ENCODE peak calls at places on chromosomes 6 and 20, in seven cellular contexts. One of them, this sample, is unnamed. For H3K4me1, the result is how much of the 10 kb centered on the place peaks cover.

GRCh38 chr6:168125429-168126001 is 46.5 kb upstream of the FRMD1 start:
- DNase-seq in esophagus squamous epithelium: no peak
- DNase-seq in H1: no peak
- DNase-seq in GM23248: no peak
- DNase-seq in OCI-LY7: no peak
- DNase-seq in A549: no peak
- DNase-seq in endodermal cell: peak
- DNase-seq in this sample: no peak

GRCh38 chr20:57264908-57265648 is 1.4 kb downstream of the BMP7 start:
- DNase-seq in esophagus squamous epithelium: no peak
- DNase-seq in H1: no peak
- DNase-seq in GM23248: no peak
- DNase-seq in OCI-LY7: peak
- DNase-seq in A549: no peak
- DNase-seq in endodermal cell: no peak
- DNase-seq in this sample: no peak

GRCh38 chr6:109434456-109434855 is 6.0 kb downstream of the PPIL6 start:
- DNase-seq in esophagus squamous epithelium: no peak
- DNase-seq in H1: no peak
- DNase-seq in GM23248: no peak
- DNase-seq in OCI-LY7: no peak
- DNase-seq in A549: no peak
- DNase-seq in endodermal cell: no peak
- DNase-seq in this sample: no peak

GRCh38 chr6:64483956-64484499 is 848.4 kb downstream of the PHF3 start:
- DNase-seq in esophagus squamous epithelium: no peak
- DNase-seq in H1: no peak
- DNase-seq in GM23248: no peak
- DNase-seq in OCI-LY7: no peak
- DNase-seq in A549: no peak
- DNase-seq in endodermal cell: no peak
- DNase-seq in this sample: no peak

GRCh38 chr6:111761783-111762312 is 111.4 kb downstream of the FYN start:
- DNase-seq in esophagus squamous epithelium: no peak
- DNase-seq in H1: no peak
- DNase-seq in GM23248: no peak
- DNase-seq in OCI-LY7: peak
- DNase-seq in A549: no peak
- DNase-seq in endodermal cell: no peak
- DNase-seq in this sample: peak

GRCh38 chr20:9930142-9930541 is 91.3 kb upstream of the PAK5 start:
- DNase-seq in esophagus squamous epithelium: no peak
- DNase-seq in H1: no peak
- DNase-seq in GM23248: no peak
- DNase-seq in OCI-LY7: no peak
- DNase-seq in A549: no peak
- DNase-seq in endodermal cell: no peak
- DNase-seq in this sample: no peak

GRCh38 chr6:135224037-135224647 is 43.0 kb downstream of the MYB start:
- DNase-seq in esophagus squamous epithelium: no peak
- DNase-seq in H1: no peak
- DNase-seq in GM23248: no peak
- DNase-seq in OCI-LY7: no peak
- DNase-seq in A549: no peak
- DNase-seq in endodermal cell: no peak
- DNase-seq in this sample: no peak

GRCh38 chr6:92977018-92977417 is 442.3 kb downstream of the EPHA7 start:
- DNase-seq in esophagus squamous epithelium: no peak
- DNase-seq in H1: no peak
- DNase-seq in GM23248: no peak
- DNase-seq in OCI-LY7: no peak
- DNase-seq in A549: no peak
- DNase-seq in endodermal cell: no peak
- DNase-seq in this sample: no peak

GRCh38 chr20:53578492-53579222 is 15.0 kb downstream of the ZNF217 start:
- DNase-seq in esophagus squamous epithelium: peak
- DNase-seq in H1: no peak
- DNase-seq in GM23248: peak
- DNase-seq in OCI-LY7: peak
- DNase-seq in A549: peak
- DNase-seq in endodermal cell: peak
- DNase-seq in this sample: peak

GRCh38 chr6:166202321-166202733 is 34.7 kb upstream of the TBXT start:
- DNase-seq in esophagus squamous epithelium: no peak
- DNase-seq in H1: no peak
- DNase-seq in GM23248: no peak
- DNase-seq in OCI-LY7: peak
- DNase-seq in A549: no peak
- DNase-seq in endodermal cell: no peak
- DNase-seq in this sample: no peak

GRCh38 chr20:17928633-17929311 is 39.8 kb downstream of the SNX5 start:
- DNase-seq in esophagus squamous epithelium: no peak
- DNase-seq in H1: no peak
- DNase-seq in GM23248: no peak
- DNase-seq in OCI-LY7: no peak
- DNase-seq in A549: no peak
- DNase-seq in endodermal cell: peak
- DNase-seq in this sample: no peak

GRCh38 chr6:44538841-44539240 is 151.3 kb downstream of the CDC5L start:
- DNase-seq in esophagus squamous epithelium: no peak
- DNase-seq in H1: no peak
- DNase-seq in GM23248: no peak
- DNase-seq in OCI-LY7: no peak
- DNase-seq in A549: no peak
- DNase-seq in endodermal cell: no peak
- DNase-seq in this sample: no peak

GRCh38 chr6:11974089-11974488 is 38.0 kb upstream of the HIVEP1 start:
- DNase-seq in esophagus squamous epithelium: no peak
- DNase-seq in H1: no peak
- DNase-seq in GM23248: peak
- DNase-seq in OCI-LY7: no peak
- DNase-seq in A549: no peak
- DNase-seq in endodermal cell: no peak
- DNase-seq in this sample: peak

GRCh38 chr6:26401389-26401986 is 587 bp upstream of the BTN3A1 start:
- DNase-seq in esophagus squamous epithelium: no peak
- DNase-seq in H1: no peak
- DNase-seq in GM23248: no peak
- DNase-seq in OCI-LY7: peak
- DNase-seq in A549: no peak
- DNase-seq in endodermal cell: no peak
- DNase-seq in this sample: no peak

DNA sequence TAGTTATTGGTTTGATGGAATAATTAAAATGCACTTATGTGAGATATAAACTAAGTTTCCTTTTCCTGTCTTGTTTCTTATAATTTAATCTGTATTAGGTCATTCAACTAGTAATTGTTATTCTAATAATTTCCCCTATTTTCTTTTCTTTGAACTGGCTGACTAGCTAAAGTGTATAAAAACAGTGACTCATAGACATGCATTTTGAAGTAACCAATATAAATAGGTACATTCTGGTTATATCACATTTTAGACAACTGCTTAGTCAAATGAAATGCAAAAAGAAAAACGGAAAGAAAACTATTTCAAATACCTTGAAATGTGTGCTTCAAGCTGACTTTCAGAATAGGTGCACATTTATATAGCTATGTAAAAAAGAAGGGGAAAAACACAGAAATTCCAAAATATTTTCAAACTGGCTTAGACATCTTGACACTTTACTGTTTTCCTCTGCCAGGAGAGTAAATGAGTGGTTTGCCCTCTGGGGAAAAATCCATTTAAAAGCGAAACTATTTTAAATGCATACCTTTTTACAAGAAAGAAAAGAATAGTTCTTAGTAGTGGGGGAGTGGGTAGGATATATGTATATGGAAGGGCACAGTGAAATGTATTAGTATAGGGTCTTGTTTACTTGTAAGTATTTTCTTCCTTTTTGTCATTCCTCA is 28.3 kb downstream of the KCNQ5 start:
- DNase-seq in esophagus squamous epithelium: no peak
- DNase-seq in H1: no peak
- DNase-seq in GM23248: peak
- DNase-seq in OCI-LY7: no peak
- DNase-seq in A549: no peak
- DNase-seq in endodermal cell: no peak
- DNase-seq in this sample: no peak
- H3K4me3 ChIP-seq in esophagus squamous epithelium: no peak
- H3K4me3 ChIP-seq in H1: no peak
- H3K4me3 ChIP-seq in GM23248: peak
- H3K4me3 ChIP-seq in OCI-LY7: no peak
- H3K4me3 ChIP-seq in A549: no peak
- H3K4me3 ChIP-seq in endodermal cell: no peak
- H3K4me3 ChIP-seq in this sample: no peak

DNA sequence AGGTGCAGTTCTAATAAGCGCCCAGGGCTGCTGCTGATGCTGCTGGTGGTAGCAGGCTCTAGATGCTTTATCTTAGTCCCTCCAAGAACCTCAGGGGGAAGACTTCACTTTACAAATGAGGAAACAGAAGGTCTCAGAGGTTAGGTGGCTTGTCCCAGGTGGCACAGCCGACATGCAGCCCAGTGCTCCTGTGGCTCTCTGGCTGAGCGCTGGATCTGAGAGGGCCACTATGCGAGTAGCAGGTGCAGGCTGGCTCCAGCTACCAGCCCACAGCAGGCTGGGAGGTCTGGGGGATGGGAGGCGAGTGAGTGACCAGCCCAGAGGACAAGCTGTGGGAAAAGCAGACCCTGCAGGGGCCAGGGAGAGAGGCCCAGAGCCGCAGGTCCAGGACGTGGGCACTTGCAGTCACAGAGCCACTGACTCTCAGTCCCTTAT is 90.9 kb downstream of the PRND start:
- DNase-seq in esophagus squamous epithelium: no peak
- DNase-seq in H1: no peak
- DNase-seq in GM23248: no peak
- DNase-seq in OCI-LY7: peak
- DNase-seq in A549: no peak
- DNase-seq in endodermal cell: no peak
- DNase-seq in this sample: no peak
- H3K4me1 ChIP-seq in esophagus squamous epithelium: under half
- H3K4me1 ChIP-seq in H1: under half
- H3K4me1 ChIP-seq in GM23248: under half
- H3K4me1 ChIP-seq in OCI-LY7: half or more
- H3K4me1 ChIP-seq in A549: under half
- H3K4me1 ChIP-seq in endodermal cell: under half
- H3K4me1 ChIP-seq in this sample: under half

GRCh38 chr20:56222201-56222600 is 26.3 kb upstream of the MC3R start:
- DNase-seq in esophagus squamous epithelium: no peak
- DNase-seq in H1: no peak
- DNase-seq in GM23248: peak
- DNase-seq in OCI-LY7: no peak
- DNase-seq in A549: no peak
- DNase-seq in endodermal cell: no peak
- DNase-seq in this sample: no peak

GRCh38 chr20:56217820-56218219 is 30.7 kb upstream of the MC3R start:
- DNase-seq in esophagus squamous epithelium: no peak
- DNase-seq in H1: no peak
- DNase-seq in GM23248: no peak
- DNase-seq in OCI-LY7: no peak
- DNase-seq in A549: no peak
- DNase-seq in endodermal cell: peak
- DNase-seq in this sample: no peak

GRCh38 chr20:56222945-56223344 is 25.6 kb upstream of the MC3R start:
- DNase-seq in esophagus squamous epithelium: no peak
- DNase-seq in H1: no peak
- DNase-seq in GM23248: peak
- DNase-seq in OCI-LY7: no peak
- DNase-seq in A549: no peak
- DNase-seq in endodermal cell: no peak
- DNase-seq in this sample: no peak

GRCh38 chr20:56223352-56223751 is 25.2 kb upstream of the MC3R start:
- DNase-seq in esophagus squamous epithelium: no peak
- DNase-seq in H1: no peak
- DNase-seq in GM23248: no peak
- DNase-seq in OCI-LY7: no peak
- DNase-seq in A549: no peak
- DNase-seq in endodermal cell: no peak
- DNase-seq in this sample: no peak
- H3K27ac ChIP-seq in esophagus squamous epithelium: peak
- H3K27ac ChIP-seq in H1: no peak
- H3K27ac ChIP-seq in GM23248: no peak
- H3K27ac ChIP-seq in OCI-LY7: no peak
- H3K27ac ChIP-seq in A549: no peak
- H3K27ac ChIP-seq in endodermal cell: no peak
- H3K27ac ChIP-seq in this sample: no peak

DNA sequence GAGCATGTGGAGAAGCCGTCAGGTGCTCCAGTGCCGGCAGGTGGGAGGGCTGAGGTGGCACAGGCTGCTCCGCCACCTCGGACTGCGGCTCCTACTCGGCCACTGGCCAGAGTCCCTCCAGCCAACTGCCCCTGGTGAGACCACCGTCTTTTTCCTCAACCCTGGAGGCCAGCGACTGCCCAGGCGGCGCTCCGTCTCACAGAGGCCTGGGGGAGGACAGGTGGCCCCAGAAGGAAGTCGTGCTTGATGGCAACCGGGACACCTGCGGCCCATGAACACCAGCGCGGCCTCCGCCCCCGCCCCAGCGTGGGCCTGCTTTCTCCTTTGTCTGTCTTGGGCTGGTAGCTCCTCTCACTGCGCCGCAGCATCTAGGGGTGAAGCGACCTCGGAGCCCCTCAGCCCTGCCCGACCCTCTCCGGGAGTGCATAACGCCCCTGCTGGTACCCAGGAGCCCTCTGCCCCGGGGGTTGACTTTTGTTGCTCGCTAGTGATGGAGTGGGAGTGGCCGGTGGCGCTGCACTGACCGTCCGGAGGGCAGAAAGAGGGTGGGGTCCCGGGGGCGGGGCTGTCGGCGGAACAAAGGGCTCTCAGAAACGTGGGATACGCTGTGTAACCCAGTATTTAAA is 706 bp upstream of the TUBB2B start:
- DNase-seq in esophagus squamous epithelium: no peak
- DNase-seq in H1: no peak
- DNase-seq in GM23248: no peak
- DNase-seq in OCI-LY7: no peak
- DNase-seq in A549: no peak
- DNase-seq in endodermal cell: peak
- DNase-seq in this sample: no peak
- H3K4me3 ChIP-seq in esophagus squamous epithelium: no peak
- H3K4me3 ChIP-seq in H1: peak
- H3K4me3 ChIP-seq in GM23248: peak
- H3K4me3 ChIP-seq in OCI-LY7: peak
- H3K4me3 ChIP-seq in A549: peak
- H3K4me3 ChIP-seq in endodermal cell: peak
- H3K4me3 ChIP-seq in this sample: peak